ENCODE peak calls at places on chromosomes 6 and 20, in eight cellular contexts. F is GM20000; L is activated B cell treated with CpG ODN at 0.5 μM for 24 hours; M is mesothelial cell of epicardium; U is NB4; B is HFFc6; I is dorsolateral prefrontal cortex; E is CD8-positive, alpha-beta T cell. D is an unnamed sample.
A peak's percentile ranks its signal among the peaks of the same experiment; 100 is the strongest.

GRCh38 chr6:107985701-107986100 is 27.7 kb upstream of the SEC63 start:
- DNase-seq in F (no peak), L (no peak), M (no peak), U (no peak), B (no peak), I (no peak), E (no peak), D (no peak)

GRCh38 chr20:9392892-9393857 is 121.2 kb upstream of the LAMP5 start:
- DNase-seq in F (peak; percentile 49), L (no peak), M (peak; percentile 55), U (peak; percentile 61), B (peak; percentile 60), I (peak; percentile 76), E (no peak), D (peak; percentile 55)

GRCh38 chr20:44590980-44591778 is 8.8 kb downstream of the PKIG start:
- DNase-seq in F (no peak), L (no peak), M (no peak), U (peak; percentile 34), B (no peak), I (no peak), E (no peak), D (no peak)

GRCh38 chr6:160386869-160387518 is 38.8 kb downstream of the SLC22A3 start:
- DNase-seq in F (no peak), L (no peak), M (no peak), U (no peak), B (no peak), I (no peak), E (no peak), D (no peak)

GRCh38 chr6:146594495-146594894 is 4.3 kb upstream of the ADGB start:
- DNase-seq in F (no peak), L (no peak), M (no peak), U (peak; percentile 54), B (no peak), I (no peak), E (no peak), D (no peak)

GRCh38 chr20:20812141-20812540 is 99.7 kb upstream of the RALGAPA2 start:
- DNase-seq in F (no peak), L (no peak), M (no peak), U (no peak), B (no peak), I (no peak), E (no peak), D (no peak)

GRCh38 chr6:72552938-72553337 is 68.9 kb upstream of the KCNQ5 start:
- DNase-seq in F (no peak), L (no peak), M (no peak), U (no peak), B (peak; percentile 68), I (no peak), E (no peak), D (no peak)

GRCh38 chr20:35699914-35700624 is 864 bp downstream of the ROMO1 start:
- DNase-seq in F (peak; percentile 17), L (no peak), M (no peak), U (no peak), B (no peak), I (no peak), E (no peak), D (no peak)

GRCh38 chr6:105170066-105170465 is 9.7 kb downstream of the POPDC3 start:
- DNase-seq in F (no peak), L (no peak), M (no peak), U (no peak), B (peak; percentile 41), I (no peak), E (no peak), D (no peak)

GRCh38 chr20:23626040-23626620 is 11.6 kb downstream of the CST3 start:
- DNase-seq in F (no peak), L (no peak), M (no peak), U (no peak), B (no peak), I (no peak), E (no peak), D (no peak)

GRCh38 chr20:9852566-9852965 is 13.7 kb upstream of the PAK5 start:
- DNase-seq in F (no peak), L (no peak), M (no peak), U (no peak), B (no peak), I (no peak), E (no peak), D (no peak)

GRCh38 chr6:105326216-105326615 is 76.7 kb downstream of the PREP start:
- DNase-seq in F (no peak), L (no peak), M (no peak), U (no peak), B (peak; percentile 35), I (no peak), E (no peak), D (no peak)

GRCh38 chr20:41747226-41747625 is 129.0 kb upstream of the CHD6 start:
- DNase-seq in F (no peak), L (no peak), M (no peak), U (no peak), B (no peak), I (no peak), E (no peak), D (no peak)

GRCh38 chr6:11188161-11188915 is 44.1 kb downstream of the NEDD9 start:
- DNase-seq in F (no peak), L (no peak), M (no peak), U (no peak), B (no peak), I (no peak), E (no peak), D (no peak)

GRCh38 chr6:1867197-1867596 is 257.5 kb downstream of the FOXC1 start:
- DNase-seq in F (no peak), L (no peak), M (no peak), U (no peak), B (no peak), I (no peak), E (no peak), D (no peak)

GRCh38 chr6:127737009-127737486 is 160.1 kb downstream of the C6orf58 start:
- DNase-seq in F (peak; percentile 26), L (no peak), M (peak; percentile 39), U (peak; percentile 64), B (peak; percentile 79), I (peak; percentile 22), E (peak; percentile 33), D (peak; percentile 12)

DNA sequence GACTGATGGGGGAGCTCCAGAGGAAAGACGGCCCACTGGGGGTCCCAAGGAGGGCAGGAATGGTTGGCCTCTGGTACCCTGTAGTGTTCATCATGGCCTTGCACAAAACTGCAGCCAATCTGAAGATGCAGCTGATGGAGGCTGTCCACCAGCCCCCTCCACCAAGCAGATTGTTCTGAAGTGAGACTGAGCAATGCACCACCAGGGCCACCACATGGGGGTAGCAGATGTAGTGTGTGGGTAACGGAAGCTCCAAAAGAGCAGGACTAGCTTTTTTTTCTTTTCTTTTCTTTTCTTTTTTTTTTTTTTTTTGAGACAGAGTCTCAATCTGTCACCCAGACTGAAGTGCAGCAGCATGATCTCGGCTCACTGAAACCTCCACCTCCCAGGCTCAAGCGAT is 181.0 kb upstream of the MYLIP start:
- DNase-seq in F (no peak), L (no peak), M (no peak), U (no peak), B (no peak), I (no peak), E (no peak), D (no peak)
- TF ChIP-seq CTCF in F (no peak), L (no peak), M (no peak), U (no peak), B (no peak), I (no peak), E (no peak), D (no peak)

GRCh38 chr20:2654831-2655230 is 2.4 kb downstream of the NOP56 start:
- DNase-seq in F (no peak), L (no peak), M (no peak), U (no peak), B (no peak), I (no peak), E (no peak), D (no peak)

GRCh38 chr20:2654384-2654822 is 2.0 kb downstream of the NOP56 start:
- DNase-seq in F (no peak), L (no peak), M (no peak), U (peak; percentile 24), B (no peak), I (no peak), E (no peak), D (no peak)

GRCh38 chr20:2653511-2654383 is 1.3 kb downstream of the NOP56 start:
- DNase-seq in F (no peak), L (no peak), M (no peak), U (peak; percentile 33), B (no peak), I (no peak), E (no peak), D (no peak)

GRCh38 chr20:2652724-2653510 is 485 bp downstream of the NOP56 start:
- DNase-seq in F (peak; percentile 65), L (no peak), M (no peak), U (peak; percentile 32), B (no peak), I (peak; percentile 54), E (peak; percentile 24), D (peak; percentile 47)

GRCh38 chr20:2651772-2652723 is at the start of gene NOP56:
- DNase-seq in F (peak; percentile 97), L (peak; percentile 97), M (peak; percentile 97), U (peak; percentile 98), B (peak; percentile 81), I (peak; percentile 89), E (peak; percentile 91), D (peak; percentile 97)
- TF ChIP-seq CTCF in F (no peak), L (no peak), M (no peak), U (no peak), B (no peak), I (peak; percentile 25), E (no peak), D (no peak)

DNA sequence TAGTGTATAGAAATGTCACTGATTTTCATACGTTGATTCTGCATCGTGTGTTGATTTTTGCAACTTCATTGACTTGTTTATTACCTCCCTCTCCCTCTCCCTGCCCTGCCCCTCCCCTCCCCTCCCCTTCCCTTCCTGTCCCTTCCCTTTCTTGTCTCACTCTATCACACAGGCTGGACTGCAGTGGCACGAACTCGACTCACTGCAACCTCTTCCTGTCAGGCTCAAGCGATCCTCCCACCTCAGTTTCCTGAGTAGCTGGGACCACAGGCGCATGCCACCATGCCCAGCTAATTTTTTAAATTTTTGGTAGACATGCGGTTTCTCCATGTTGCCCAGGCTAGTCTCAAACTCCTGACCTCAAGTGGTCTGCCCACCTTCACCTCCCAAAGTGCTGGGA is 19.2 kb upstream of the PPP1R14C start:
- DNase-seq in F (no peak), L (no peak), M (no peak), U (peak; percentile 14), B (no peak), I (no peak), E (no peak), D (no peak)
- TF ChIP-seq CTCF in F (no peak), L (no peak), M (no peak), U (no peak), B (no peak), I (no peak), E (no peak), D (no peak)

GRCh38 chr6:149473080-149474052 is 11.4 kb downstream of the ZC3H12D start:
- DNase-seq in F (no peak), L (peak; percentile 44), M (no peak), U (peak; percentile 73), B (no peak), I (no peak), E (no peak), D (no peak)
- TF ChIP-seq CTCF in F (no peak), L (no peak), M (no peak), U (no peak), B (no peak), I (no peak), E (no peak), D (no peak)